ENCODE peak calls at places on chromosome 14, in nine cellular contexts. One of them, this sample, is unnamed.
A peak's percentile ranks its signal among the peaks of the same experiment; 100 is the strongest.

GRCh38 chr14:50531595-50532501 is 521 bp downstream of the MAP4K5 start:
- DNase-seq in T-cell: peak; percentile 5
- DNase-seq in left colon: peak; percentile 51
- DNase-seq in neural crest cell: peak; percentile 46
- DNase-seq in EL: peak; percentile 60
- DNase-seq in Kasumi-1: peak; percentile 28
- DNase-seq in HTR-8/SVneo: no peak
- DNase-seq in hepatic stellate cell: peak; percentile 29
- DNase-seq in adipocyte: peak; percentile 75
- DNase-seq in this sample: peak; percentile 50

GRCh38 chr14:38412654-38413053 is 156.8 kb upstream of the CLEC14A start:
- DNase-seq in T-cell: no peak
- DNase-seq in left colon: no peak
- DNase-seq in neural crest cell: no peak
- DNase-seq in EL: no peak
- DNase-seq in Kasumi-1: no peak
- DNase-seq in HTR-8/SVneo: no peak
- DNase-seq in hepatic stellate cell: no peak
- DNase-seq in adipocyte: no peak
- DNase-seq in this sample: no peak

GRCh38 chr14:104108570-104109060 is 23.1 kb downstream of the ASPG start:
- DNase-seq in T-cell: no peak
- DNase-seq in left colon: peak; percentile 33
- DNase-seq in neural crest cell: no peak
- DNase-seq in EL: no peak
- DNase-seq in Kasumi-1: no peak
- DNase-seq in HTR-8/SVneo: no peak
- DNase-seq in hepatic stellate cell: no peak
- DNase-seq in adipocyte: no peak
- DNase-seq in this sample: no peak

GRCh38 chr14:105053996-105054395 is 11.2 kb downstream of the GPR132 start:
- DNase-seq in T-cell: no peak
- DNase-seq in left colon: no peak
- DNase-seq in neural crest cell: no peak
- DNase-seq in EL: no peak
- DNase-seq in Kasumi-1: no peak
- DNase-seq in HTR-8/SVneo: no peak
- DNase-seq in hepatic stellate cell: no peak
- DNase-seq in adipocyte: no peak
- DNase-seq in this sample: no peak

GRCh38 chr14:67442139-67442906 is 30.4 kb upstream of the PLEK2 start:
- DNase-seq in T-cell: no peak
- DNase-seq in left colon: peak; percentile 12
- DNase-seq in neural crest cell: no peak
- DNase-seq in EL: no peak
- DNase-seq in Kasumi-1: no peak
- DNase-seq in HTR-8/SVneo: no peak
- DNase-seq in hepatic stellate cell: no peak
- DNase-seq in adipocyte: no peak
- DNase-seq in this sample: no peak

GRCh38 chr14:92747701-92748258 is 647 bp downstream of the LGMN start:
- DNase-seq in T-cell: no peak
- DNase-seq in left colon: no peak
- DNase-seq in neural crest cell: no peak
- DNase-seq in EL: peak; percentile 29
- DNase-seq in Kasumi-1: no peak
- DNase-seq in HTR-8/SVneo: no peak
- DNase-seq in hepatic stellate cell: peak; percentile 48
- DNase-seq in adipocyte: peak; percentile 58
- DNase-seq in this sample: no peak

GRCh38 chr14:75374911-75375310 is 52.9 kb upstream of the JDP2 start:
- DNase-seq in T-cell: no peak
- DNase-seq in left colon: no peak
- DNase-seq in neural crest cell: no peak
- DNase-seq in EL: no peak
- DNase-seq in Kasumi-1: no peak
- DNase-seq in HTR-8/SVneo: no peak
- DNase-seq in hepatic stellate cell: no peak
- DNase-seq in adipocyte: no peak
- DNase-seq in this sample: no peak

GRCh38 chr14:65810326-65810725 is 397.8 kb downstream of the FUT8 start:
- DNase-seq in T-cell: no peak
- DNase-seq in left colon: no peak
- DNase-seq in neural crest cell: no peak
- DNase-seq in EL: no peak
- DNase-seq in Kasumi-1: no peak
- DNase-seq in HTR-8/SVneo: no peak
- DNase-seq in hepatic stellate cell: no peak
- DNase-seq in adipocyte: no peak
- DNase-seq in this sample: no peak

GRCh38 chr14:71733210-71733883 is 198.9 kb upstream of the RGS6 start:
- DNase-seq in T-cell: no peak
- DNase-seq in left colon: no peak
- DNase-seq in neural crest cell: no peak
- DNase-seq in EL: peak; percentile 62
- DNase-seq in Kasumi-1: no peak
- DNase-seq in HTR-8/SVneo: no peak
- DNase-seq in hepatic stellate cell: peak; percentile 63
- DNase-seq in adipocyte: peak; percentile 66
- DNase-seq in this sample: no peak

GRCh38 chr14:104424406-104425072 is 155.0 kb upstream of the C14orf180 start:
- DNase-seq in T-cell: no peak
- DNase-seq in left colon: no peak
- DNase-seq in neural crest cell: no peak
- DNase-seq in EL: no peak
- DNase-seq in Kasumi-1: no peak
- DNase-seq in HTR-8/SVneo: no peak
- DNase-seq in hepatic stellate cell: no peak
- DNase-seq in adipocyte: no peak
- DNase-seq in this sample: no peak

GRCh38 chr14:92601131-92601710 is 87.6 kb downstream of the RIN3 start:
- DNase-seq in T-cell: no peak
- DNase-seq in left colon: no peak
- DNase-seq in neural crest cell: no peak
- DNase-seq in EL: no peak
- DNase-seq in Kasumi-1: no peak
- DNase-seq in HTR-8/SVneo: no peak
- DNase-seq in hepatic stellate cell: no peak
- DNase-seq in adipocyte: no peak
- DNase-seq in this sample: no peak

GRCh38 chr14:99133563-99134332 is 138.2 kb downstream of the BCL11B start:
- DNase-seq in T-cell: no peak
- DNase-seq in left colon: no peak
- DNase-seq in neural crest cell: no peak
- DNase-seq in EL: no peak
- DNase-seq in Kasumi-1: no peak
- DNase-seq in HTR-8/SVneo: no peak
- DNase-seq in hepatic stellate cell: no peak
- DNase-seq in adipocyte: no peak
- DNase-seq in this sample: no peak

GRCh38 chr14:89564291-89564957 is 147.4 kb upstream of the FOXN3 start:
- DNase-seq in T-cell: no peak
- DNase-seq in left colon: no peak
- DNase-seq in neural crest cell: no peak
- DNase-seq in EL: no peak
- DNase-seq in Kasumi-1: no peak
- DNase-seq in HTR-8/SVneo: no peak
- DNase-seq in hepatic stellate cell: no peak
- DNase-seq in adipocyte: no peak
- DNase-seq in this sample: no peak

GRCh38 chr14:100285021-100285912 is 21.0 kb downstream of the SLC25A29 start:
- DNase-seq in T-cell: peak; percentile 62
- DNase-seq in left colon: peak; percentile 62
- DNase-seq in neural crest cell: peak; percentile 74
- DNase-seq in EL: peak; percentile 72
- DNase-seq in Kasumi-1: peak; percentile 66
- DNase-seq in HTR-8/SVneo: peak; percentile 93
- DNase-seq in hepatic stellate cell: peak; percentile 96
- DNase-seq in adipocyte: peak; percentile 82
- DNase-seq in this sample: peak; percentile 76

GRCh38 chr14:27008187-27008586 is 410.4 kb upstream of the NOVA1 start:
- DNase-seq in T-cell: no peak
- DNase-seq in left colon: no peak
- DNase-seq in neural crest cell: no peak
- DNase-seq in EL: no peak
- DNase-seq in Kasumi-1: no peak
- DNase-seq in HTR-8/SVneo: no peak
- DNase-seq in hepatic stellate cell: no peak
- DNase-seq in adipocyte: no peak
- DNase-seq in this sample: no peak

GRCh38 chr14:82657186-82657675 is 1123.6 kb upstream of the SEL1L start:
- DNase-seq in T-cell: no peak
- DNase-seq in left colon: no peak
- DNase-seq in neural crest cell: no peak
- DNase-seq in EL: no peak
- DNase-seq in Kasumi-1: no peak
- DNase-seq in HTR-8/SVneo: no peak
- DNase-seq in hepatic stellate cell: no peak
- DNase-seq in adipocyte: no peak
- DNase-seq in this sample: no peak

GRCh38 chr14:54278087-54278486 is 118.7 kb upstream of the CDKN3 start:
- DNase-seq in T-cell: no peak
- DNase-seq in left colon: no peak
- DNase-seq in neural crest cell: no peak
- DNase-seq in EL: no peak
- DNase-seq in Kasumi-1: no peak
- DNase-seq in HTR-8/SVneo: no peak
- DNase-seq in hepatic stellate cell: no peak
- DNase-seq in adipocyte: no peak
- DNase-seq in this sample: no peak

GRCh38 chr14:77111021-77111420 is 13.0 kb downstream of the CIPC start:
- DNase-seq in T-cell: no peak
- DNase-seq in left colon: no peak
- DNase-seq in neural crest cell: peak; percentile 36
- DNase-seq in EL: no peak
- DNase-seq in Kasumi-1: no peak
- DNase-seq in HTR-8/SVneo: no peak
- DNase-seq in hepatic stellate cell: no peak
- DNase-seq in adipocyte: no peak
- DNase-seq in this sample: no peak

GRCh38 chr14:91835197-91835919 is 32.0 kb downstream of the TC2N start:
- DNase-seq in T-cell: no peak
- DNase-seq in left colon: no peak
- DNase-seq in neural crest cell: no peak
- DNase-seq in EL: no peak
- DNase-seq in Kasumi-1: no peak
- DNase-seq in HTR-8/SVneo: no peak
- DNase-seq in hepatic stellate cell: no peak
- DNase-seq in adipocyte: no peak
- DNase-seq in this sample: peak; percentile 12

GRCh38 chr14:24262821-24263733 is at the start of gene TGM1:
- DNase-seq in T-cell: no peak
- DNase-seq in left colon: no peak
- DNase-seq in neural crest cell: no peak
- DNase-seq in EL: peak; percentile 35
- DNase-seq in Kasumi-1: no peak
- DNase-seq in HTR-8/SVneo: no peak
- DNase-seq in hepatic stellate cell: no peak
- DNase-seq in adipocyte: no peak
- DNase-seq in this sample: no peak

GRCh38 chr14:98791661-98792060 is 480.3 kb downstream of the BCL11B start:
- DNase-seq in T-cell: no peak
- DNase-seq in left colon: no peak
- DNase-seq in neural crest cell: no peak
- DNase-seq in EL: no peak
- DNase-seq in Kasumi-1: no peak
- DNase-seq in HTR-8/SVneo: no peak
- DNase-seq in hepatic stellate cell: no peak
- DNase-seq in adipocyte: no peak
- DNase-seq in this sample: no peak

GRCh38 chr14:21133896-21134295 is 22.0 kb downstream of the OR5AU1 start:
- DNase-seq in T-cell: no peak
- DNase-seq in left colon: no peak
- DNase-seq in neural crest cell: no peak
- DNase-seq in EL: no peak
- DNase-seq in Kasumi-1: no peak
- DNase-seq in HTR-8/SVneo: no peak
- DNase-seq in hepatic stellate cell: no peak
- DNase-seq in adipocyte: no peak
- DNase-seq in this sample: no peak

GRCh38 chr14:104983231-104983721 is 2.3 kb upstream of the CLBA1 start:
- DNase-seq in T-cell: no peak
- DNase-seq in left colon: no peak
- DNase-seq in neural crest cell: no peak
- DNase-seq in EL: no peak
- DNase-seq in Kasumi-1: no peak
- DNase-seq in HTR-8/SVneo: no peak
- DNase-seq in hepatic stellate cell: no peak
- DNase-seq in adipocyte: no peak
- DNase-seq in this sample: no peak

This sample was measured in CD4-positive, CD25-positive, alpha-beta regulatory T cell.